ENCODE peak calls at places on chromosomes 6 and 20, in four cellular contexts. W, G, J and R are unnamed samples.

GRCh38 chr20:38308047-38308438 is 4.1 kb downstream of the BPI start:
- DNase-seq in W (no peak), J (no peak), G (no peak), R (no peak)

GRCh38 chr6:125858427-125859320 is 67.9 kb downstream of the NCOA7 start:
- DNase-seq in J (peak), W (peak), G (peak), R (no peak)

GRCh38 chr20:55576981-55577380 is 428.3 kb downstream of the CBLN4 start:
- DNase-seq in J (no peak), G (no peak), W (no peak), R (no peak)

GRCh38 chr6:132020138-132020551 is 69.0 kb upstream of the CCN2 start:
- DNase-seq in J (no peak), G (no peak), W (no peak), R (no peak)

GRCh38 chr6:43627008-43627825 is 1.8 kb downstream of the GTPBP2 start:
- DNase-seq in G (peak), W (peak), J (no peak), R (peak)

GRCh38 chr6:125922322-125922860 is 34.2 kb upstream of the HINT3 start:
- DNase-seq in W (no peak), J (no peak), G (no peak), R (no peak)

GRCh38 chr20:6707231-6707870 is 60.1 kb upstream of the BMP2 start:
- DNase-seq in J (no peak), W (no peak), G (no peak), R (no peak)

GRCh38 chr6:116439572-116439971 is 21.6 kb upstream of the CALHM6 start:
- DNase-seq in W (no peak), G (no peak), J (no peak), R (no peak)

GRCh38 chr20:17431621-17432364 is 99.4 kb downstream of the BFSP1 start:
- DNase-seq in G (peak), J (peak), W (peak), R (no peak)

GRCh38 chr20:46434597-46434996 is 28.2 kb upstream of the ELMO2 start:
- DNase-seq in J (no peak), W (no peak), G (no peak), R (no peak)

GRCh38 chr6:148887181-148887580 is 140.4 kb downstream of the UST start:
- DNase-seq in W (no peak), J (no peak), G (no peak), R (no peak)

GRCh38 chr6:44630125-44631028 is 242.9 kb downstream of the CDC5L start:
- DNase-seq in G (peak), J (no peak), W (peak), R (no peak)

GRCh38 chr6:143592335-143592734 is 80.8 kb upstream of the FUCA2 start:
- DNase-seq in G (peak), J (no peak), W (peak), R (no peak)

GRCh38 chr6:160139420-160139851 is 17.8 kb downstream of the SLC22A1 start:
- DNase-seq in G (no peak), J (no peak), W (no peak), R (no peak)

GRCh38 chr6:80720824-80721223 is 614.4 kb downstream of the BCKDHB start:
- DNase-seq in G (no peak), J (no peak), W (no peak), R (no peak)

GRCh38 chr6:102815207-102815606 is 1421.7 kb downstream of the GRIK2 start:
- DNase-seq in W (no peak), G (no peak), J (no peak), R (no peak)

GRCh38 chr6:142749556-142749955 is 195.4 kb downstream of the HIVEP2 start:
- DNase-seq in G (no peak), J (no peak), W (no peak), R (no peak)

GRCh38 chr6:44263357-44264100 is 1.8 kb downstream of the NFKBIE start:
- DNase-seq in W (no peak), J (no peak), G (no peak), R (no peak)

GRCh38 chr6:12245763-12246720 is 44.1 kb upstream of the EDN1 start:
- DNase-seq in G (no peak), W (no peak), J (no peak), R (no peak)

GRCh38 chr6:15473174-15473573 is 189.7 kb downstream of the DTNBP1 start:
- DNase-seq in G (no peak), W (no peak), J (no peak), R (no peak)

GRCh38 chr6:139533573-139534471 is 159.4 kb upstream of the CITED2 start:
- DNase-seq in W (peak), G (no peak), J (no peak), R (no peak)
- TF ChIP-seq BRCA1 in W (no peak), G (no peak), J (no peak), R (no peak)

GRCh38 chr20:63643499-63643898 is 9.7 kb downstream of the STMN3 start:
- DNase-seq in J (no peak), G (no peak), W (no peak), R (no peak)
- TF ChIP-seq BRCA1 in J (no peak), G (no peak), W (no peak), R (no peak)

GRCh38 chr6:162680367-162680766 is 47.2 kb downstream of the PRKN start:
- DNase-seq in W (no peak), G (no peak), J (no peak), R (no peak)

GRCh38 chr6:162674452-162674851 is 53.1 kb downstream of the PRKN start:
- DNase-seq in G (no peak), J (no peak), W (no peak), R (no peak)

GRCh38 chr6:162671580-162672165 is 55.9 kb downstream of the PRKN start:
- DNase-seq in G (no peak), W (no peak), J (no peak), R (no peak)

GRCh38 chr6:162670345-162670744 is 57.2 kb downstream of the PRKN start:
- DNase-seq in G (no peak), W (no peak), J (no peak), R (no peak)

GRCh38 chr6:162675503-162675902 is 52.1 kb downstream of the PRKN start:
- DNase-seq in J (no peak), G (no peak), W (no peak), R (no peak)
- TF ChIP-seq BRCA1 in J (no peak), G (no peak), W (no peak), R (no peak)

DNA sequence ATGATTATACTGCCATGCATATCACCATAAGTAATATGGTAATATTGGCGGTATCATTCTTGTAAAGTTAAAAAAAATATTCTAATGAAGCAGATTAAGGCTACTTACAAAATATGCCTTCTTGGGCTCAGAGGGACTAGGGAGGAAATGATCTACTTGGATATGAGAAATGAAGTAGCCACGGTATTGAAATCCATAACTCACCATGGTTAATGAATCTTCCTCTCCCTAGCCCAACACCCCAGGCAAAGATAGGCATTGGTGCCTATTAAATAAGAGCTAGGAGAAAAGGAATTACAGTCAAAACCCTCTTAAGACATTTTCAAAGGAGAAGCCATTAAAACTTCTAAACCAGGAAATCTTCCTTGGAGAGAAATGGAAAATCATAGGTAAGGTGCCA is 280.5 kb downstream of the TFAP2B start:
- DNase-seq in J (no peak), G (no peak), W (no peak), R (no peak)
- TF ChIP-seq BRCA1 in J (no peak), G (no peak), W (no peak), R (no peak)

GRCh38 chr20:63023071-63023835 is 16.5 kb upstream of the BHLHE23 start:
- DNase-seq in W (no peak), G (no peak), J (no peak), R (no peak)
- TF ChIP-seq BRCA1 in W (no peak), G (no peak), J (no peak), R (no peak)

GRCh38 chr6:34236423-34237315 is at the start of gene HMGA1:
- DNase-seq in W (peak), J (no peak), G (peak), R (peak)
- TF ChIP-seq BRCA1 in W (no peak), J (no peak), G (no peak), R (no peak)

GRCh38 chr6:157860505-157860991 is 37.5 kb downstream of the SNX9 start:
- DNase-seq in J (no peak), W (no peak), G (no peak), R (no peak)
- TF ChIP-seq BRCA1 in J (no peak), W (no peak), G (no peak), R (no peak)

GRCh38 chr6:30820196-30820595 is 64.1 kb upstream of the DDR1 start:
- DNase-seq in J (no peak), G (peak), W (no peak), R (no peak)

GRCh38 chr6:30819287-30819917 is 64.9 kb upstream of the DDR1 start:
- DNase-seq in W (no peak), G (no peak), J (no peak), R (no peak)

GRCh38 chr6:30824698-30825097 is 59.6 kb upstream of the DDR1 start:
- DNase-seq in G (no peak), J (no peak), W (no peak), R (no peak)

GRCh38 chr6:30818426-30818841 is 65.9 kb upstream of the DDR1 start:
- DNase-seq in J (no peak), W (no peak), G (no peak), R (no peak)

GRCh38 chr6:30821862-30822784 is 62.2 kb upstream of the DDR1 start:
- DNase-seq in J (no peak), W (peak), G (peak), R (no peak)
- TF ChIP-seq BRCA1 in J (no peak), W (no peak), G (peak), R (no peak)

GRCh38 chr6:166591961-166592520 is 5.6 kb upstream of the RAMACL start:
- DNase-seq in W (no peak), J (no peak), G (no peak), R (no peak)
- TF ChIP-seq BRCA1 in W (no peak), J (no peak), G (no peak), R (no peak)

GRCh38 chr20:4244700-4245485 is 229.5 kb upstream of the RNF24 start:
- DNase-seq in W (no peak), J (no peak), G (peak), R (no peak)
- TF ChIP-seq BRCA1 in W (no peak), J (no peak), G (no peak), R (no peak)